ENCODE peak calls at places on chromosomes 2 and 18, in nine cellular contexts. W, B, K, J, V, C, X, I and A are unnamed samples.

GRCh38 chr2:171793691-171794678 is 100.1 kb downstream of the SLC25A12 start:
- DNase-seq in W (no peak), B (no peak), K (no peak), J (no peak), V (no peak), C (no peak), X (no peak), I (no peak), A (peak; percentile 56)

GRCh38 chr18:62832282-62832681 is 116.9 kb downstream of the PHLPP1 start:
- DNase-seq in W (peak; percentile 19), B (no peak), K (no peak), J (no peak), V (no peak), C (no peak), X (no peak), I (no peak), A (no peak)

GRCh38 chr2:46701152-46701551 is 214.5 kb downstream of the MCFD2 start:
- DNase-seq in W (no peak), B (no peak), K (no peak), J (no peak), V (no peak), C (no peak), X (no peak), I (no peak), A (no peak)

GRCh38 chr2:241203218-241204009 is 14.9 kb downstream of the ANO7 start:
- DNase-seq in W (no peak), B (no peak), K (no peak), J (no peak), V (no peak), C (no peak), X (no peak), I (no peak), A (no peak)

GRCh38 chr2:63660060-63660459 is 71.3 kb downstream of the MDH1 start:
- DNase-seq in W (no peak), B (no peak), K (no peak), J (no peak), V (no peak), C (no peak), X (no peak), I (no peak), A (no peak)

GRCh38 chr2:112260295-112260625 is 5.4 kb upstream of the ZC3H8 start:
- DNase-seq in W (no peak), B (no peak), K (no peak), J (no peak), V (no peak), C (no peak), X (no peak), I (no peak), A (no peak)

GRCh38 chr2:162839419-162839818 is 852 bp upstream of the KCNH7 start:
- DNase-seq in W (no peak), B (no peak), K (no peak), J (no peak), V (no peak), C (peak; percentile 52), X (no peak), I (no peak), A (no peak)

GRCh38 chr2:223853425-223853837 is 16.0 kb upstream of the AP1S3 start:
- DNase-seq in W (no peak), B (no peak), K (no peak), J (no peak), V (no peak), C (no peak), X (no peak), I (no peak), A (no peak)

GRCh38 chr2:2046497-2046896 is 284.6 kb downstream of the MYT1L start:
- DNase-seq in W (no peak), B (no peak), K (no peak), J (no peak), V (no peak), C (no peak), X (no peak), I (no peak), A (no peak)

GRCh38 chr2:236318401-236318800 is 54.2 kb upstream of the ASB18 start:
- DNase-seq in W (no peak), B (no peak), K (no peak), J (no peak), V (no peak), C (no peak), X (no peak), I (no peak), A (no peak)

GRCh38 chr2:220969348-220969747 is 602.8 kb downstream of the EPHA4 start:
- DNase-seq in W (no peak), B (no peak), K (no peak), J (no peak), V (no peak), C (no peak), X (no peak), I (no peak), A (no peak)

GRCh38 chr18:79571221-79572092 is 108.1 kb upstream of the CTDP1 start:
- DNase-seq in W (no peak), B (peak; percentile 4), K (peak; percentile 25), J (no peak), V (no peak), C (no peak), X (peak; percentile 56), I (no peak), A (no peak)

GRCh38 chr18:79572093-79572780 is 107.4 kb upstream of the CTDP1 start:
- DNase-seq in W (no peak), B (no peak), K (peak; percentile 24), J (no peak), V (no peak), C (no peak), X (peak; percentile 58), I (no peak), A (no peak)

GRCh38 chr18:79568543-79569205 is 110.9 kb upstream of the CTDP1 start:
- DNase-seq in W (no peak), B (no peak), K (peak; percentile 30), J (peak; percentile 76), V (no peak), C (no peak), X (peak; percentile 51), I (peak; percentile 2), A (no peak)

GRCh38 chr18:79569720-79570119 is 109.9 kb upstream of the CTDP1 start:
- DNase-seq in W (no peak), B (no peak), K (peak; percentile 28), J (no peak), V (no peak), C (no peak), X (peak; percentile 46), I (no peak), A (no peak)

GRCh38 chr18:79570266-79571201 is 109.1 kb upstream of the CTDP1 start:
- DNase-seq in W (peak; percentile 83), B (no peak), K (peak; percentile 22), J (no peak), V (no peak), C (no peak), X (peak; percentile 27), I (no peak), A (no peak)
- TF ChIP-seq POLR2A in W (no peak), B (no peak), K (no peak), J (no peak), V (no peak), C (no peak), X (no peak), I (no peak), A (no peak)

GRCh38 chr18:31685097-31686082 is 1.0 kb upstream of the B4GALT6 start:
- DNase-seq in W (peak; percentile 87), B (peak; percentile 73), K (peak; percentile 84), J (peak; percentile 70), V (peak; percentile 39), C (peak; percentile 86), X (peak; percentile 90), I (peak; percentile 29), A (peak; percentile 85)
- TF ChIP-seq CTCF in W (no peak), B (peak; percentile 57), K (no peak), J (no peak), V (peak; percentile 58), C (peak; percentile 50), X (peak; percentile 50), I (peak; percentile 32), A (peak; percentile 4)

DNA sequence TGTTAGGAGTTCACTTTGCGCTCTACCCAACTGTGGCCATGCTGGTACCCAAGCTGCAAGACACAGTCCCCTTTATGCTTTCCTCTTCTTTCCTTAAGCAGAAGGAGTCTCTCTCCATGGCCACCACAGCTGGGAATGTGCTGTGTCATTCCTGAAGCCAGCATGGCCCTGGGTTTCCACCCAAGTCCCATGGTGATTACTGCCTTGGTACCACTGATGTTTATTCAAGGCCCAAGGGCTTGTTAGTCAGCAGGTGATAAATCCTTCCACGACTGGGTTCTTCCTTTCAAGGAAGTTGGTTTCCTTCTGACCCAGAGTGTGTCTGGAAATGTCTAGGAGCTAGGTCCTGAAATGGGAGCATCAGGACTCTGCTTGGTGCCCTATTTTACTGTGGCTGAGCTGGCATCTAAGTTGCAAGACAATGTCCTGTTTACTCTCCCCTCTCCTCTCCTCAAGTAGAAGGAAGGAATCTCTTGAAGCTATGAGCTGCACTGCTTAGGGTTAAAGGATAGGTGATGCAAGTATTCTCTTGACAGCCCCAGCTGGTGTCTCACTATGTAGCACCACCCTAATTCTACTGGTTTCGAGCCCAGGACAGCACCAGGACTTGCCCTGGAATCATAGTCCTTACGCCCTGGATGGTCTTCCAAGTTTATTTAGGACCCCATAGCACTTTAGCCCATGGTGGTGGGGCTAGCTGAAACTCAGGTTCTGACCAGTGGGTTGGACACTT is 18.7 kb upstream of the NUP35 start:
- DNase-seq in W (no peak), B (no peak), K (no peak), J (no peak), V (no peak), C (no peak), X (no peak), I (no peak), A (no peak)
- H3K4me3 ChIP-seq in W (no peak overlapping the region), B (no peak overlapping the region), K (no peak overlapping the region), J (no peak overlapping the region), V (no peak overlapping the region), C (no peak overlapping the region), X (no peak overlapping the region), I (no peak overlapping the region), A (no peak overlapping the region)

GRCh38 chr2:225020157-225020864 is 22.0 kb downstream of the DOCK10 start:
- DNase-seq in W (no peak), B (no peak), K (no peak), J (no peak), V (no peak), C (no peak), X (no peak), I (no peak), A (no peak)

GRCh38 chr2:225022188-225022587 is 20.1 kb downstream of the DOCK10 start:
- DNase-seq in W (no peak), B (peak; percentile 47), K (no peak), J (peak; percentile 50), V (no peak), C (no peak), X (no peak), I (no peak), A (no peak)

GRCh38 chr2:225017098-225017685 is 25.1 kb downstream of the DOCK10 start:
- DNase-seq in W (no peak), B (no peak), K (no peak), J (no peak), V (no peak), C (no peak), X (no peak), I (no peak), A (no peak)

GRCh38 chr2:225017713-225018112 is 24.6 kb downstream of the DOCK10 start:
- DNase-seq in W (no peak), B (no peak), K (no peak), J (no peak), V (no peak), C (no peak), X (no peak), I (no peak), A (no peak)

DNA sequence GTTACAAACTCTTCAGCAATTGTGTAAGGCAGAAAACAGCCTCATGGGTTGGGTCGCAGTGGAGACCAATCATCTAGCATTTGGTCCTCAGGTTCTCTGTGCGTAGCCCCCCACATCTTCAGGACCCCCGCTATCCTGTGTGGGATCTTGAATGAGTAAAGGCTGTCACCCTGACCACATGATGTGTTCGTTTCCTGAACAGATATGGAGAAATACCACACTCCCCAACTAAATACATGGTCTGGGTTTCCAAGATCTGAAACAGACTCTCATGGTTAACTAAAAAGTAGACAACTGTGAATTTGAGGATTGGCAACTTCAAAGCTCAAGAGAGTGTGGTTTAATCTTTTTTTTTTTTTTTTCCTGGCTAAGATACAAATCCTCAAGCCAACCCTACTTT is 23.2 kb downstream of the DOCK10 start:
- DNase-seq in W (no peak), B (no peak), K (no peak), J (no peak), V (no peak), C (no peak), X (no peak), I (no peak), A (no peak)
- TF ChIP-seq POLR2A in W (no peak), B (no peak), K (no peak), J (no peak), V (no peak), C (no peak), X (no peak), I (no peak), A (no peak)